ENCODE peak calls at places on chromosomes 3 and 15, in five cellular contexts. One of them, this sample, is unnamed.

GRCh38 chr15:76235186-76235826 is 76.0 kb downstream of the ETFA start:
- DNase-seq in astrocyte of the spinal cord: peak
- DNase-seq in B cell: no peak
- DNase-seq in posterior cingulate gyrus: no peak
- DNase-seq in GM20000: peak
- DNase-seq in this sample: peak

GRCh38 chr15:41233367-41233771 is 2.3 kb downstream of the CHP1 start:
- DNase-seq in astrocyte of the spinal cord: peak
- DNase-seq in B cell: no peak
- DNase-seq in posterior cingulate gyrus: no peak
- DNase-seq in GM20000: no peak
- DNase-seq in this sample: no peak

GRCh38 chr15:48520376-48521155 is 124.9 kb downstream of the FBN1 start:
- DNase-seq in astrocyte of the spinal cord: peak
- DNase-seq in B cell: no peak
- DNase-seq in posterior cingulate gyrus: no peak
- DNase-seq in GM20000: no peak
- DNase-seq in this sample: no peak

GRCh38 chr3:180633722-180634121 is 31.8 kb downstream of the TTC14 start:
- DNase-seq in astrocyte of the spinal cord: no peak
- DNase-seq in B cell: no peak
- DNase-seq in posterior cingulate gyrus: no peak
- DNase-seq in GM20000: no peak
- DNase-seq in this sample: no peak

GRCh38 chr3:195195321-195196209 is 75.4 kb downstream of the XXYLT1 start:
- DNase-seq in astrocyte of the spinal cord: peak
- DNase-seq in B cell: no peak
- DNase-seq in posterior cingulate gyrus: no peak
- DNase-seq in GM20000: no peak
- DNase-seq in this sample: no peak

GRCh38 chr3:114809668-114810413 is 337.2 kb downstream of the ZBTB20 start:
- DNase-seq in astrocyte of the spinal cord: peak
- DNase-seq in B cell: peak
- DNase-seq in posterior cingulate gyrus: no peak
- DNase-seq in GM20000: peak
- DNase-seq in this sample: no peak

GRCh38 chr3:108145578-108145977 is 54.7 kb upstream of the CD47 start:
- DNase-seq in astrocyte of the spinal cord: no peak
- DNase-seq in B cell: no peak
- DNase-seq in posterior cingulate gyrus: no peak
- DNase-seq in GM20000: no peak
- DNase-seq in this sample: no peak

GRCh38 chr15:55872471-55872870 is 120.9 kb downstream of the NEDD4 start:
- DNase-seq in astrocyte of the spinal cord: no peak
- DNase-seq in B cell: no peak
- DNase-seq in posterior cingulate gyrus: no peak
- DNase-seq in GM20000: no peak
- DNase-seq in this sample: no peak

GRCh38 chr3:30659270-30660127 is 53.1 kb downstream of the TGFBR2 start:
- DNase-seq in astrocyte of the spinal cord: peak
- DNase-seq in B cell: no peak
- DNase-seq in posterior cingulate gyrus: no peak
- DNase-seq in GM20000: no peak
- DNase-seq in this sample: peak

GRCh38 chr3:36893137-36893557 is 51.7 kb downstream of the TRANK1 start:
- DNase-seq in astrocyte of the spinal cord: peak
- DNase-seq in B cell: peak
- DNase-seq in posterior cingulate gyrus: no peak
- DNase-seq in GM20000: peak
- DNase-seq in this sample: no peak

GRCh38 chr15:57861805-57862586 is 155.5 kb downstream of the POLR2M start:
- DNase-seq in astrocyte of the spinal cord: peak
- DNase-seq in B cell: no peak
- DNase-seq in posterior cingulate gyrus: no peak
- DNase-seq in GM20000: no peak
- DNase-seq in this sample: no peak

GRCh38 chr15:99090011-99090699 is 14.7 kb upstream of the SYNM start:
- DNase-seq in astrocyte of the spinal cord: no peak
- DNase-seq in B cell: peak
- DNase-seq in posterior cingulate gyrus: no peak
- DNase-seq in GM20000: peak
- DNase-seq in this sample: no peak

GRCh38 chr3:14555835-14556234 is 15.7 kb upstream of the GRIP2 start:
- DNase-seq in astrocyte of the spinal cord: no peak
- DNase-seq in B cell: no peak
- DNase-seq in posterior cingulate gyrus: peak
- DNase-seq in GM20000: no peak
- DNase-seq in this sample: no peak

GRCh38 chr15:68578960-68579935 is at the start of gene CORO2B:
- DNase-seq in astrocyte of the spinal cord: peak
- DNase-seq in B cell: peak
- DNase-seq in posterior cingulate gyrus: peak
- DNase-seq in GM20000: peak
- DNase-seq in this sample: no peak

GRCh38 chr15:76340198-76340801 is 3.7 kb downstream of the ISL2 start:
- DNase-seq in astrocyte of the spinal cord: peak
- DNase-seq in B cell: peak
- DNase-seq in posterior cingulate gyrus: no peak
- DNase-seq in GM20000: peak
- DNase-seq in this sample: no peak

GRCh38 chr15:84826369-84826823 is 9.2 kb downstream of the ALPK3 start:
- DNase-seq in astrocyte of the spinal cord: peak
- DNase-seq in B cell: no peak
- DNase-seq in posterior cingulate gyrus: no peak
- DNase-seq in GM20000: peak
- DNase-seq in this sample: no peak

GRCh38 chr15:45450468-45450867 is 72.1 kb downstream of the SLC30A4 start:
- DNase-seq in astrocyte of the spinal cord: no peak
- DNase-seq in B cell: no peak
- DNase-seq in posterior cingulate gyrus: no peak
- DNase-seq in GM20000: no peak
- DNase-seq in this sample: no peak

GRCh38 chr15:82969353-82969752 is 16.7 kb upstream of the RAMAC start:
- DNase-seq in astrocyte of the spinal cord: no peak
- DNase-seq in B cell: no peak
- DNase-seq in posterior cingulate gyrus: no peak
- DNase-seq in GM20000: no peak
- DNase-seq in this sample: no peak

GRCh38 chr3:196518999-196519737 is 4.0 kb upstream of the SMCO1 start:
- DNase-seq in astrocyte of the spinal cord: peak
- DNase-seq in B cell: no peak
- DNase-seq in posterior cingulate gyrus: no peak
- DNase-seq in GM20000: peak
- DNase-seq in this sample: no peak

GRCh38 chr3:44065741-44066140 is 175.9 kb upstream of the TOPAZ1 start:
- DNase-seq in astrocyte of the spinal cord: no peak
- DNase-seq in B cell: no peak
- DNase-seq in posterior cingulate gyrus: no peak
- DNase-seq in GM20000: no peak
- DNase-seq in this sample: no peak

GRCh38 chr15:40722934-40723333 is 28.0 kb downstream of the RAD51 start:
- DNase-seq in astrocyte of the spinal cord: no peak
- DNase-seq in B cell: no peak
- DNase-seq in posterior cingulate gyrus: no peak
- DNase-seq in GM20000: no peak
- DNase-seq in this sample: no peak

GRCh38 chr3:39494781-39495180 is 27.3 kb downstream of the MOBP start:
- DNase-seq in astrocyte of the spinal cord: no peak
- DNase-seq in B cell: no peak
- DNase-seq in posterior cingulate gyrus: no peak
- DNase-seq in GM20000: no peak
- DNase-seq in this sample: no peak

GRCh38 chr3:15329058-15330005 is 3.1 kb downstream of the SH3BP5 start:
- DNase-seq in astrocyte of the spinal cord: no peak
- DNase-seq in B cell: no peak
- DNase-seq in posterior cingulate gyrus: no peak
- DNase-seq in GM20000: no peak
- DNase-seq in this sample: no peak

GRCh38 chr15:60523056-60523455 is 44.1 kb upstream of the ICE2 start:
- DNase-seq in astrocyte of the spinal cord: peak
- DNase-seq in B cell: no peak
- DNase-seq in posterior cingulate gyrus: no peak
- DNase-seq in GM20000: no peak
- DNase-seq in this sample: no peak

GRCh38 chr3:50350527-50351317 is at the start of the genes CYB561D2 and NPRL2:
- DNase-seq in astrocyte of the spinal cord: peak
- DNase-seq in B cell: peak
- DNase-seq in posterior cingulate gyrus: peak
- DNase-seq in GM20000: peak
- DNase-seq in this sample: peak

GRCh38 chr15:27706300-27706699 is 392.8 kb downstream of the OCA2 start:
- DNase-seq in astrocyte of the spinal cord: no peak
- DNase-seq in B cell: no peak
- DNase-seq in posterior cingulate gyrus: no peak
- DNase-seq in GM20000: no peak
- DNase-seq in this sample: no peak

GRCh38 chr3:112293368-112294321 is at the start of gene SLC9C1:
- DNase-seq in astrocyte of the spinal cord: peak
- DNase-seq in B cell: peak
- DNase-seq in posterior cingulate gyrus: no peak
- DNase-seq in GM20000: peak
- DNase-seq in this sample: peak